ENCODE peak calls at places on chromosomes 13 and 19, in five cellular contexts. I is HepG2, U is SK-N-SH, V is NT2/D1, B is HCT116. H is an unnamed sample.

GRCh38 chr13:36862002-36862706 is 43.1 kb downstream of the RFXAP start:
- DNase-seq in I (no peak), U (no peak), V (no peak), B (no peak), H (no peak)

GRCh38 chr13:84702174-84702573 is 819.9 kb upstream of the SLITRK1 start:
- DNase-seq in I (no peak), U (no peak), V (no peak), B (no peak), H (no peak)

GRCh38 chr13:33999830-34000605 is 182.1 kb downstream of the RFC3 start:
- DNase-seq in I (no peak), U (no peak), V (no peak), B (no peak), H (no peak)

GRCh38 chr19:788821-789472 is 8.3 kb upstream of the PTBP1 start:
- DNase-seq in I (peak; percentile 52), U (peak; percentile 64), V (no peak), B (no peak), H (peak; percentile 74)

GRCh38 chr19:49513746-49514118 is 1.3 kb downstream of the FCGRT start:
- DNase-seq in I (no peak), U (peak; percentile 42), V (no peak), B (no peak), H (peak; percentile 52)

GRCh38 chr13:24065172-24065571 is 95.3 kb upstream of the SPATA13 start:
- DNase-seq in I (no peak), U (no peak), V (no peak), B (no peak), H (no peak)

GRCh38 chr13:111043575-111043982 is 71.5 kb upstream of the ARHGEF7 start:
- DNase-seq in I (no peak), U (no peak), V (no peak), B (no peak), H (peak; percentile 33)

GRCh38 chr13:97548736-97549135 is 114.8 kb downstream of the RAP2A start:
- DNase-seq in I (no peak), U (no peak), V (no peak), B (no peak), H (no peak)

GRCh38 chr13:75512253-75512652 is 25.4 kb downstream of the COMMD6 start:
- DNase-seq in I (no peak), U (no peak), V (no peak), B (no peak), H (no peak)

GRCh38 chr13:95540848-95541247 is 11.7 kb upstream of the CLDN10 start:
- DNase-seq in I (no peak), U (no peak), V (no peak), B (no peak), H (no peak)

GRCh38 chr19:49656456-49657109 is 9.1 kb downstream of the IRF3 start:
- DNase-seq in I (no peak), U (no peak), V (no peak), B (no peak), H (no peak)

GRCh38 chr19:28871099-28871725 is 341.7 kb downstream of the UQCRFS1 start:
- DNase-seq in I (no peak), U (no peak), V (no peak), B (no peak), H (no peak)

GRCh38 chr13:102191951-102192461 is 209.8 kb downstream of the FGF14 start:
- DNase-seq in I (no peak), U (no peak), V (no peak), B (no peak), H (no peak)

GRCh38 chr13:102580552-102581169 is 16.1 kb upstream of the TPP2 start:
- DNase-seq in I (peak; percentile 55), U (peak; percentile 54), V (peak; percentile 52), B (peak; percentile 68), H (no peak)

GRCh38 chr19:33177417-33177976 is 16.6 kb upstream of the LRP3 start:
- DNase-seq in I (peak; percentile 35), U (peak; percentile 77), V (no peak), B (no peak), H (peak; percentile 63)

GRCh38 chr13:84896128-84896527 is 903.1 kb downstream of the SLITRK6 start:
- DNase-seq in I (peak; percentile 52), U (peak; percentile 51), V (peak; percentile 54), B (peak; percentile 45), H (no peak)

GRCh38 chr13:28094311-28094710 is 6.1 kb downstream of the FLT3 start:
- DNase-seq in I (no peak), U (no peak), V (no peak), B (no peak), H (no peak)

GRCh38 chr13:109385161-109385560 is 401.2 kb downstream of the IRS2 start:
- DNase-seq in I (no peak), U (no peak), V (no peak), B (no peak), H (no peak)

GRCh38 chr19:56174086-56174485 is 1.7 kb upstream of the GALP start:
- DNase-seq in I (no peak), U (no peak), V (no peak), B (no peak), H (no peak)

GRCh38 chr13:113178070-113178895 is 19.8 kb downstream of the PROZ start:
- DNase-seq in I (no peak), U (peak; percentile 53), V (no peak), B (no peak), H (no peak)

GRCh38 chr19:30620354-30620753 is 248.2 kb downstream of the ZNF536 start:
- DNase-seq in I (no peak), U (no peak), V (no peak), B (no peak), H (no peak)

GRCh38 chr19:48867119-48867921 is 1.1 kb downstream of the PLEKHA4 start:
- DNase-seq in I (no peak), U (no peak), V (no peak), B (no peak), H (no peak)

GRCh38 chr19:15563325-15563794 is 51.7 kb upstream of the CYP4F8 start:
- DNase-seq in I (peak; percentile 68), U (peak; percentile 34), V (no peak), B (no peak), H (no peak)

GRCh38 chr19:13115936-13116281 is 631 bp downstream of the TRMT1 start:
- DNase-seq in I (no peak), U (no peak), V (no peak), B (no peak), H (no peak)

GRCh38 chr13:94677799-94678198 is 34.5 kb downstream of the SOX21 start:
- DNase-seq in I (no peak), U (no peak), V (peak; percentile 25), B (no peak), H (no peak)

GRCh38 chr19:6501740-6502648 is at the start of gene TUBB4A:
- DNase-seq in I (no peak), U (peak; percentile 95), V (no peak), B (no peak), H (peak; percentile 75)

GRCh38 chr13:98751397-98752110 is 918 bp downstream of the SLC15A1 start:
- DNase-seq in I (no peak), U (peak; percentile 28), V (peak; percentile 15), B (no peak), H (peak; percentile 59)

GRCh38 chr13:48297131-48297786 is 6.3 kb upstream of the RB1 start:
- DNase-seq in I (no peak), U (no peak), V (no peak), B (no peak), H (no peak)

GRCh38 chr19:3981373-3981735 is 3.9 kb downstream of the EEF2 start:
- DNase-seq in I (no peak), U (no peak), V (no peak), B (no peak), H (no peak)

GRCh38 chr19:1163934-1164683 is 10.0 kb downstream of the SBNO2 start:
- DNase-seq in I (no peak), U (no peak), V (no peak), B (no peak), H (no peak)

GRCh38 chr13:75404721-75405120 is 77.2 kb downstream of the TBC1D4 start:
- DNase-seq in I (no peak), U (no peak), V (no peak), B (no peak), H (no peak)

GRCh38 chr19:51099070-51099382 is 9.2 kb downstream of the CTU1 start:
- DNase-seq in I (no peak), U (no peak), V (no peak), B (no peak), H (no peak)

GRCh38 chr19:51098366-51099069 is 9.7 kb downstream of the CTU1 start:
- DNase-seq in I (no peak), U (no peak), V (no peak), B (no peak), H (no peak)

GRCh38 chr19:51102991-51103390 is 5.2 kb downstream of the CTU1 start:
- DNase-seq in I (no peak), U (no peak), V (no peak), B (no peak), H (no peak)

GRCh38 chr19:51103811-51104470 is 4.3 kb downstream of the CTU1 start:
- DNase-seq in I (no peak), U (no peak), V (no peak), B (no peak), H (no peak)

GRCh38 chr19:51101171-51101865 is 6.9 kb downstream of the CTU1 start:
- DNase-seq in I (no peak), U (no peak), V (no peak), B (no peak), H (no peak)
- TF ChIP-seq YY1 in I (no peak), U (no peak), V (no peak), B (no peak), H (no peak)

DNA sequence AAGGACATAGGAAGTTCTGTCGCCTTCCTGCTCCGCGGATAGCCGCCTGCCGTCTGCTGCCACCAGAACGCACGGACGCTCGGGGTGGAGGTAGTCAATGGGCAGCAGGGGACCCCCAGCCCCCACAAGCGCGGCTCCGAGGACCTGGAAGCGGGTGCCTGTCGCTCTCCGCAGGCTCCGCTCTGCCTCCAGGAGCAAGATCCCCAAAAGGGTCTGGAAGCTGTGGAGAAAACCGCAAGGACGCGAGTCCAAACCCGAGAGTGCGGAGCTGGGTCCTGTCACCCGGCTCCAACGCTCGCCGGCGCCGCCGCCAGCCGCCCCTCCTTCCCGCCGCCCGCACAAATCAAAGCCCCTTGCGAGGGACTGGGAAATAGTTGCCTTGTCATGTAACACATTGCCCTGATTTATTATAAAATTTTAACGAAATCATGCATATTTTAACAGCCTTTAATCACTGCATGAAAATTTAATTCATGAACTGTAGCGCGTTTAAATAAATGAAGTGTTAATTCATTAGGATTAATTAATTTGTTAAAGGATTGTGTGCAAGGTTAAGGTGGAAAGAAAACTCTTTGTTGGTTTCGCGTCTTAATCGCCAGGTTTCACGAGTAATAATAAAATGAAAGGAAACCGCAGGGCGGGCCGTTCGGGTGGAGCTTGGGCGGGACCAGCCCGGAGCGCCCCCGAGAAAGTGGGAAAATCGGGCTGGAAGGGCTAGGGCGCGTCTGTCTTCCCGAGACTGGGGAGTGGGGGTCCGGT is 5.5 kb upstream of the POU4F1 start:
- DNase-seq in I (no peak), U (peak; percentile 60), V (no peak), B (no peak), H (no peak)
- TF ChIP-seq YY1 in I (no peak), U (no peak), V (no peak), B (no peak), H (no peak)

GRCh38 chr13:91544723-91545122 is 146.3 kb downstream of the GPC5 start:
- DNase-seq in I (peak; percentile 5), U (no peak), V (peak; percentile 16), B (no peak), H (no peak)
- TF ChIP-seq YY1 in I (no peak), U (no peak), V (no peak), B (no peak), H (no peak)

DNA sequence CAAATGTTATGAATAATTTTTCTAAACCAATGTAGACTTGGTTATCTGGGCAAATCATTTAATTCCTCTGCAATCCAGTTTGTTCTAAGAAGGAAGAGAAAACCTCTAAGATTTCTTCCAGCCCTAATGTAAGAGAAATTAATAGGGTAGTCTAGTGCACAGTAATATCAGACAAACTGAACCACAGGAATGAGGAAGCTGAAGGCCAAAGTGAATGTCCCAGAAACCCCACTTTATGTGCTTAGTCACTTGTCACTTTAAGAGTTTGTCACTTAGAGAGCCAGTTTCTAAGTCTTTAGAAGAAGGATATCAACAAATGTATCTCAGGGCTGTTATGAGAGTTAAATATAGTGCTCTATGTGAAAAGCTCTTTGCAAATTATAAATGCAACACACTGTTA is 750.6 kb downstream of the DIAPH3 start:
- DNase-seq in I (no peak), U (no peak), V (no peak), B (no peak), H (no peak)
- TF ChIP-seq YY1 in I (no peak), U (no peak), V (no peak), B (no peak), H (no peak)